ENCODE peak calls at places on chromosomes 4 and X, in five cellular contexts. S, Q, T, L and M are unnamed samples.

GRCh38 chr4:110271986-110272385 is 73.6 kb upstream of the ELOVL6 start:
- DNase-seq in L (no peak), T (no peak), S (no peak), Q (no peak), M (no peak)

GRCh38 chr4:181823183-181823582 is 420.0 kb upstream of the TENM3 start:
- DNase-seq in Q (no peak), L (no peak), T (no peak), S (no peak), M (no peak)

GRCh38 chrX:144327515-144327914 is 443.6 kb downstream of the UBE2NL start:
- DNase-seq in T (no peak), S (no peak), L (peak), Q (no peak), M (no peak)

GRCh38 chr4:54281060-54281781 is 52.1 kb downstream of the PDGFRA start:
- DNase-seq in Q (no peak), S (peak), T (peak), L (peak), M (peak)

GRCh38 chrX:38561126-38561868 is at the start of gene TSPAN7:
- DNase-seq in L (peak), Q (peak), T (peak), S (peak), M (peak)

GRCh38 chr4:40493160-40493559 is 136.5 kb downstream of the RBM47 start:
- DNase-seq in Q (no peak), S (no peak), T (no peak), L (no peak), M (no peak)

GRCh38 chr4:98293089-98293887 is 32.1 kb downstream of the RAP1GDS1 start:
- DNase-seq in T (peak), Q (no peak), L (peak), S (no peak), M (no peak)

GRCh38 chr4:176981074-176981473 is 188.4 kb upstream of the VEGFC start:
- DNase-seq in S (no peak), T (no peak), Q (no peak), L (peak), M (no peak)

GRCh38 chrX:15973299-15973698 is 118.7 kb upstream of the AP1S2 start:
- DNase-seq in Q (peak), L (peak), T (peak), S (no peak), M (no peak)

GRCh38 chrX:43813319-43813718 is 68.9 kb downstream of the MAOB start:
- DNase-seq in L (no peak), Q (peak), S (no peak), T (no peak), M (no peak)

GRCh38 chr4:90127223-90127705 is at the start of gene CCSER1:
- DNase-seq in T (peak), Q (peak), L (peak), S (peak), M (peak)
- H3K27ac ChIP-seq in T (no peak), Q (no peak), L (no peak), S (peak), M (peak)

GRCh38 chrX:100819837-100820666 is at the start of gene CSTF2:
- DNase-seq in L (peak), Q (peak), T (peak), S (peak), M (peak)
- TF ChIP-seq CTCF in L (no peak), Q (peak), T (no peak), S (no peak), M (no peak)

GRCh38 chrX:112931478-112931877 is 90.8 kb upstream of the AMOT start:
- DNase-seq in T (no peak), Q (no peak), S (no peak), L (no peak), M (no peak)
- H3K4me3 ChIP-seq in T (no peak), Q (no peak), S (no peak), L (no peak), M (no peak)

DNA sequence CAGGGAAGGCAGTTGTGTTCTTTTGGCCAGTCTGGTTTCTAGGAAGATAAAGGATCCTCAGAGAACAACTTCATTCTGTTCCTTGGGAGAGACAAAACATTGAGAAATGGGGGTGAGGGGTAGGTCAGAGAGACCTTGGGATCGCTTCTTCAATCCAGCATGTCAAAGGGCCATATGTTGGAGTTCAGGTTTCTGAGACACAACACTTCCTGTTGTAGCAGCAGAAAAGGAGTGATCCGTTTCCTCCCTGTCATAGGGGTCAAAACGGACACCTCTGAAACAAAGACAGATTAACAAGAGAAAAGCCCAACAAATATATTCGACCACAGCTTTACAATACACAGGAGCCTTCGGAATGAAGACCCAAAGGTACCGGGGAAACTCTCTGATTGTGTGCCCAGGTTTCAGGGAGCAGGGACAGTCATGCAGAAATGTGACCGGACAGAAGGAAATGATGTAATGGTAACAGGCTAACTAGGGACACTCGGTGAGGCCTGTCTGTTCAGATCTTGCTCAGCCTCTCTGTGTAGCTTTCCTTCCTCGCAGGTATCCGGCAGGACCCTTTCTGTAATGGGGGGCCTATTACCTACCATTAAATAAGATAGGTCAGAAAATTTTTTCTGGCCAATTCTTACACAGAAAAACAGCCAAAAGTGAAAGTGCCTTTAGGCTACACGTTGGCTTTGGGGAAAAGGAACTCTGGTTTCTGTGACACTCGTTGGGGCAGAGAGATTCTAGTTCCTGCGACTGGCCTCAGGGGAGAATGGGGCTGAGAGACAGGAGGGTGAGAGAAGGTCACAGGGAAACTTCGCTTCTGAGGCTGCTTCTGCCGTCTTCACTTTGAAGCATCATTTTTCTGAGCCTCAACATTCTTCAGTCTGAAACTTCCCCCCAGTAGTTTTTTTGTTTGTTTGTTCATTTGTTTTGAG is 103.2 kb upstream of the TLR3 start:
- DNase-seq in L (no peak), S (no peak), Q (no peak), T (no peak), M (no peak)
- H3K27ac ChIP-seq in L (no peak), S (peak), Q (no peak), T (no peak), M (peak)

GRCh38 chr4:17595471-17596005 is 18.5 kb downstream of the LAP3 start:
- DNase-seq in L (no peak), T (no peak), S (no peak), Q (no peak), M (peak)

GRCh38 chr4:17599826-17600225 is 14.6 kb upstream of the MED28 start:
- DNase-seq in T (no peak), Q (no peak), S (no peak), L (no peak), M (no peak)

DNA sequence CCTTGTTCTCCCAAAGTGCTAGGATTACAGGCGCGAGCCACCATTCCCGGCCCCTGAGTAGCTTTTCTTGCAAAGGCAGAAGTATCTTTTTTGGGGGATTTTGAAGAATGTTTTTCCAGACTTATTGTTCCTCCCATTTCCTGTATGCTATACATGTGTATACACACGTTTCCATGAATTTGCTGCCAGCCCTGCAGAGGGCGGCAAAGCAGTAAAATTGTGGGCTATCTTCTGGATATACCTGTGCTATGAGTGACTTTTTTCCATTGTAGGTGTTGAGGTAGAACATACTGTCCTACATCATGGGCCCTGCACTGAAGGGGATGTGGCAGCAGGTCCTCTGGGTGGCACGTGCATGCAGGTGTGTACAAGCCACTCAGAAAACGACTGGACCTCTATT is 16.9 kb upstream of the MED28 start:
- DNase-seq in S (no peak), T (peak), Q (no peak), L (peak), M (no peak)
- TF ChIP-seq CTCF in S (no peak), T (peak), Q (peak), L (peak), M (no peak)

DNA sequence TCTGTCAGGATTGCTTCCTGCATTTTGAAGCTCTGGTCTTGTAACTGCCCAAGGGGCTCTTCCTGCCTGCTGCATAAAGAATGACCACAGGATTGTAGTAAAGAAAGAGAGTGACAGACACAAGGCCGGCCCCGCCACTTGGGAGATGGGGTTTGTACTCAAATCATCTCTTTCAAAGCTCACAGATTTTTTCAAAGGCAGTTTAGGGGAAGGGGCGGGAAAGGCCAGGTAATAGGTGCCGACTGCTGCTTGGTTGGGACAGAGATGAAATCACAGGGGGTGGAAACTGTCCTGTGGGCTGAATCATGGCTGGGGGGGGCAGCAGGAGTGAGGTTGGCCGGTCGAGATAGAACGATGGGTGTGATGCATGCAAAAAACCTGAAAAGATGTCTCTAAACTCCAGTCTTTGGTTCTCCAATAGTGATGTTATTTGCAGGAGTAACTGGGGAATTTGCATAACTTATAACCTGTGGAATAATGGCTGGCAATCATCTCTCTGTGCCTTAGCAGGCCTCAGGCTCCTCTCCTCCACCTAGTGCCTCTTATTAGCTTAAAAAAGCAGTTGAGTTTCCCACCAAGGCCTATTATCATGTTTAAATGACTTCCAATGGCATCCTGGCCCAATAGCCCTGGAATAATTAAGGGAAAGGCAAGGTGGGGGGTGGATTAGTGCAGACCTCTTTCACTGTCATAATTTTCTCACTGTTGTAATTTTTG is 778.4 kb upstream of the FRG1 start:
- DNase-seq in T (no peak), Q (no peak), S (no peak), L (no peak), M (no peak)
- H3K4me3 ChIP-seq in T (no peak), Q (no peak), S (no peak), L (no peak), M (no peak)

DNA sequence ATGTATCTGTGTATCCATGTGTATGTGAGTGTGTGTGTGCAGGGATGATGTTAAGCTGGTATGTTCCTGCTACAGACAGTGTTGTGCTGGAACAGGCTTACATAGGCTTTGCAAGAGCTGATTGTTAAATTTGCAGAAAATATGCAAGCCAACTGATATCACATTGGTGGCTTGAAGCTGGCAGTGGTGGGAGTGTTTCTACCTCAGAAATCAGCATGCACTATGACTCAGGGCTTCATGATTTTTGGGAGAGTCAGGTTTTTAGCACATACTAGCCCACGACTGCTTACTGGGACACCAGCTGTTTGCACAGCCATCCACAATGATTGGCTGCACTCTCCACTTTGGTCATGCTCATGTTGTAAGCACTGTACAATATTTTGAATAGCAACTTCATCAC is 261.8 kb downstream of the DHX15 start:
- DNase-seq in L (no peak), S (no peak), T (peak), Q (no peak), M (no peak)
- H3K27ac ChIP-seq in L (no peak), S (no peak), T (no peak), Q (no peak), M (no peak)

GRCh38 chr4:132227349-132228165 is 921.5 kb upstream of the PCDH10 start:
- DNase-seq in S (no peak), T (peak), L (peak), Q (peak), M (no peak)
- TF ChIP-seq CTCF in S (no peak), T (peak), L (no peak), Q (peak), M (no peak)

GRCh38 chrX:129984196-129984962 is 1.9 kb downstream of the BCORL1 start:
- DNase-seq in Q (no peak), L (no peak), S (peak), T (no peak), M (peak)
- H3K4me3 ChIP-seq in Q (no peak), L (peak), S (no peak), T (peak), M (no peak)